ENCODE peak calls at places on chromosomes 3 and 15, in eight cellular contexts. P is sigmoid colon, L is tibial nerve, A is cardiac fibroblast, E is astrocyte of the cerebellum, U is IMR-90, N is left lung, I is endothelial cell. M is an unnamed sample.

GRCh38 chr3:151356791-151357460 is 27.6 kb upstream of the P2RY13 start:
- DNase-seq in P (no peak), A (peak), L (no peak), E (no peak), N (no peak), I (no peak), U (peak), M (no peak)

GRCh38 chr3:169501080-169501479 is 162.4 kb downstream of the MECOM start:
- DNase-seq in N (no peak), P (no peak), I (no peak), L (no peak), U (no peak), E (no peak), A (no peak), M (no peak)

GRCh38 chr3:156751461-156752025 is 74.6 kb upstream of the LEKR1 start:
- DNase-seq in A (peak), E (peak), P (no peak), I (peak), N (peak), L (peak), U (peak), M (no peak)

GRCh38 chr3:101690972-101691371 is 4.5 kb upstream of the RPL24 start:
- DNase-seq in L (no peak), A (no peak), U (no peak), N (no peak), E (no peak), P (no peak), I (no peak), M (no peak)

GRCh38 chr3:183533410-183534132 is 21.9 kb downstream of the KLHL6 start:
- DNase-seq in P (no peak), N (peak), U (no peak), I (no peak), L (no peak), E (no peak), A (peak), M (no peak)

GRCh38 chr3:143135150-143135549 is 15.6 kb downstream of the CHST2 start:
- DNase-seq in N (peak), P (no peak), U (peak), A (peak), I (no peak), L (no peak), E (peak), M (no peak)

GRCh38 chr3:157532529-157533297 is 29.5 kb upstream of the VEPH1 start:
- DNase-seq in E (peak), P (no peak), N (no peak), L (no peak), A (peak), I (peak), U (peak), M (no peak)

GRCh38 chr3:90062018-90062417 is 954.6 kb downstream of the EPHA3 start:
- DNase-seq in A (peak), L (no peak), P (no peak), U (peak), I (no peak), E (no peak), N (no peak), M (no peak)

GRCh38 chr3:152595975-152596832 is 238.7 kb upstream of the P2RY1 start:
- DNase-seq in L (no peak), N (no peak), E (peak), I (peak), U (peak), A (peak), P (peak), M (no peak)

GRCh38 chr15:81257435-81257834 is 60.8 kb downstream of the IL16 start:
- DNase-seq in N (no peak), U (no peak), L (no peak), I (no peak), E (no peak), A (no peak), P (no peak), M (no peak)

GRCh38 chr15:69744421-69745162 is 292.0 kb downstream of the RPLP1 start:
- DNase-seq in L (no peak), U (no peak), N (no peak), E (no peak), P (no peak), I (no peak), A (no peak), M (no peak)

GRCh38 chr15:47409601-47410000 is 307.7 kb upstream of the SEMA6D start:
- DNase-seq in P (no peak), L (no peak), N (no peak), A (peak), E (no peak), U (peak), I (no peak), M (no peak)

GRCh38 chr3:16388850-16389411 is 123.9 kb downstream of the OXNAD1 start:
- DNase-seq in I (no peak), E (no peak), U (peak), A (no peak), P (no peak), N (no peak), L (no peak), M (no peak)

GRCh38 chr15:76056931-76057330 is 2.9 kb upstream of the TMEM266 start:
- DNase-seq in A (no peak), I (no peak), E (no peak), P (no peak), L (no peak), N (no peak), U (no peak), M (no peak)

GRCh38 chr15:31197497-31198414 is 96.2 kb upstream of the TRPM1 start:
- DNase-seq in E (no peak), L (no peak), N (peak), U (no peak), A (peak), I (peak), P (no peak), M (no peak)

GRCh38 chr3:169232863-169233262 is 430.6 kb downstream of the MECOM start:
- DNase-seq in N (no peak), I (no peak), E (peak), P (no peak), A (peak), U (peak), L (no peak), M (no peak)

GRCh38 chr3:160685144-160685766 is 8.3 kb downstream of the ARL14 start:
- DNase-seq in L (no peak), N (no peak), A (no peak), U (peak), P (no peak), I (no peak), E (no peak), M (no peak)
- TF ChIP-seq CTCF in L (no peak), N (peak), A (peak), U (peak), P (no peak), I (peak), E (no peak), M (no peak)

GRCh38 chr3:116517308-116517707 is 72.0 kb upstream of the LSAMP start:
- DNase-seq in U (peak), L (no peak), I (no peak), A (no peak), E (no peak), P (no peak), N (no peak), M (no peak)
- TF ChIP-seq CTCF in U (no peak), L (no peak), I (peak), A (no peak), E (no peak), P (no peak), N (peak), M (no peak)

GRCh38 chr3:188149587-188149986 is 4.4 kb upstream of the LPP start:
- DNase-seq in U (no peak), L (no peak), I (no peak), A (no peak), P (no peak), N (no peak), E (no peak), M (no peak)

GRCh38 chr3:188146219-188146618 is 7.7 kb upstream of the LPP start:
- DNase-seq in L (no peak), N (no peak), P (no peak), A (no peak), U (no peak), E (no peak), I (no peak), M (no peak)

GRCh38 chr3:188150982-188151381 is 3.0 kb upstream of the LPP start:
- DNase-seq in P (no peak), E (no peak), A (no peak), L (no peak), U (peak), I (no peak), N (no peak), M (no peak)

GRCh38 chr3:188147782-188148181 is 6.2 kb upstream of the LPP start:
- DNase-seq in U (no peak), E (no peak), N (no peak), I (no peak), P (no peak), L (no peak), A (no peak), M (no peak)

GRCh38 chr3:188148318-188148717 is 5.6 kb upstream of the LPP start:
- DNase-seq in I (no peak), P (no peak), A (no peak), N (no peak), U (no peak), L (no peak), E (no peak), M (no peak)
- TF ChIP-seq CTCF in I (no peak), P (no peak), A (no peak), N (no peak), U (no peak), L (no peak), E (no peak), M (no peak)

GRCh38 chr3:52483577-52484495 is 11.3 kb upstream of the STAB1 start:
- DNase-seq in P (no peak), U (peak), N (no peak), E (no peak), A (no peak), I (no peak), L (no peak), M (no peak)

GRCh38 chr3:52480768-52481715 is 14.1 kb upstream of the STAB1 start:
- DNase-seq in U (no peak), P (no peak), I (no peak), E (no peak), N (no peak), A (no peak), L (peak), M (no peak)

GRCh38 chr3:52483081-52483480 is 12.1 kb upstream of the STAB1 start:
- DNase-seq in E (no peak), L (no peak), I (no peak), N (no peak), U (no peak), P (no peak), A (no peak), M (no peak)

GRCh38 chr3:52479876-52480575 is 15.1 kb upstream of the STAB1 start:
- DNase-seq in U (no peak), A (no peak), E (no peak), I (no peak), N (no peak), P (no peak), L (no peak), M (no peak)

DNA sequence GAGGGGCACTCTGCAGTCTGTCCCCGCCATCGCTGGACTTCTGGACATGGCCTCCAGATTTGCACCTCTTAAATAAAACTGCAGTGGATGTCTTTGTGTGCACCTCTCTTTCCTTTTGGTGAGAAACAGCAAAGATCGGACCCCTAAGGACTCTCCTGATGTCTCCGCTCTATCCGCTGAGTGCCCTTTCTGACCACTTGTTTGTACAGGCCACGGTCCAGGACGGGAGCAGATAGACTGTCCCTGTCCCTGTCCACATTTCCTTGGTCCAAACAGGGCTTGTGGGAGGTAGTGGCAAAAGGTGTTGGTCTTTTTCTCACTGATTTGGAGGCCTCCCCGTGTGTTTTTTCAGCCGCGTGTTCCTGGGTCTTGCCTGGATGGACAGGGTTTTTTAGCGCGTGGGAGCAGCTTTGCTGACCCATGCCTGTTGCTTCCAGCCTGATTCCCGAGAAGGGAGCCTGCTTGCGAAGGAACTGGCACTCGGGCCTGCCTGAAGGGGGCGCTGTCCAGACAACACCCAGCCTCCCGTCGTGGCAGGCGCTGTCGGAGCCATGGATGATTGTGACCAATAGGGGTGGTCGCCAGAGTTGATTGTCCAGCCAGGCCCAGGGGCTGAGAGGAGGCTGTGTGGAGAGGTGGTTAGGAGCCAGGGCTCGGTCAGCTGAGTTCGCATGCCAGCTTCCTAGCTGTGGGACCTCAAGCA is 13.2 kb upstream of the STAB1 start:
- DNase-seq in U (peak), P (no peak), A (peak), E (no peak), L (no peak), N (no peak), I (peak), M (no peak)
- TF ChIP-seq CTCF in U (peak), P (no peak), A (peak), E (peak), L (peak), N (no peak), I (peak), M (no peak)